ENCODE peak calls at places on chromosomes 6 and 20, in four cellular contexts. One of them, this sample, is unnamed.

GRCh38 chr6:31719001-31719400 is 2.5 kb downstream of the LY6G6C start:
- DNase-seq in H1: no peak
- DNase-seq in HepG2: no peak
- DNase-seq in K562: no peak
- DNase-seq in this sample: no peak

GRCh38 chr6:27544612-27545260 is 71.8 kb upstream of the ZNF184 start:
- DNase-seq in K562: no peak
- DNase-seq in H1: no peak
- DNase-seq in HepG2: no peak
- DNase-seq in this sample: no peak

GRCh38 chr6:80605165-80605989 is 498.9 kb downstream of the BCKDHB start:
- DNase-seq in H1: no peak
- DNase-seq in K562: no peak
- DNase-seq in HepG2: peak
- DNase-seq in this sample: no peak

GRCh38 chr6:34005845-34006644 is 139.8 kb downstream of the GRM4 start:
- DNase-seq in K562: no peak
- DNase-seq in HepG2: no peak
- DNase-seq in H1: no peak
- DNase-seq in this sample: no peak

GRCh38 chr20:44097521-44098255 is 89.3 kb downstream of the JPH2 start:
- DNase-seq in H1: no peak
- DNase-seq in HepG2: peak
- DNase-seq in K562: no peak
- DNase-seq in this sample: no peak

GRCh38 chr6:97841763-97842162 is 558.7 kb upstream of the MMS22L start:
- DNase-seq in HepG2: no peak
- DNase-seq in H1: no peak
- DNase-seq in K562: no peak
- DNase-seq in this sample: no peak

GRCh38 chr6:32972353-32973143 is 4.2 kb downstream of the BRD2 start:
- DNase-seq in HepG2: no peak
- DNase-seq in H1: no peak
- DNase-seq in K562: peak
- DNase-seq in this sample: peak

GRCh38 chr6:17870302-17871168 is 116.9 kb downstream of the KIF13A start:
- DNase-seq in HepG2: no peak
- DNase-seq in H1: no peak
- DNase-seq in K562: peak
- DNase-seq in this sample: no peak

GRCh38 chr6:80673367-80673766 is 566.9 kb downstream of the BCKDHB start:
- DNase-seq in K562: no peak
- DNase-seq in HepG2: no peak
- DNase-seq in H1: no peak
- DNase-seq in this sample: no peak

GRCh38 chr6:163630991-163631390 is 216.5 kb downstream of the QKI start:
- DNase-seq in K562: no peak
- DNase-seq in HepG2: no peak
- DNase-seq in H1: no peak
- DNase-seq in this sample: no peak

GRCh38 chr6:170553686-170554085 is 483 bp upstream of the TBP start:
- DNase-seq in H1: no peak
- DNase-seq in K562: no peak
- DNase-seq in HepG2: no peak
- DNase-seq in this sample: no peak

GRCh38 chr20:25076731-25077609 is 5.0 kb downstream of the VSX1 start:
- DNase-seq in H1: no peak
- DNase-seq in HepG2: peak
- DNase-seq in K562: no peak
- DNase-seq in this sample: peak

GRCh38 chr6:88761237-88762031 is 202.0 kb downstream of the RNGTT start:
- DNase-seq in H1: no peak
- DNase-seq in HepG2: no peak
- DNase-seq in K562: peak
- DNase-seq in this sample: peak

GRCh38 chr6:34223381-34223963 is 13.2 kb upstream of the HMGA1 start:
- DNase-seq in K562: peak
- DNase-seq in H1: peak
- DNase-seq in HepG2: no peak
- DNase-seq in this sample: no peak

GRCh38 chr6:21731411-21732031 is 138.0 kb downstream of the SOX4 start:
- DNase-seq in H1: peak
- DNase-seq in HepG2: peak
- DNase-seq in K562: no peak
- DNase-seq in this sample: peak

GRCh38 chr6:149474108-149474935 is 10.5 kb downstream of the ZC3H12D start:
- DNase-seq in H1: no peak
- DNase-seq in HepG2: no peak
- DNase-seq in K562: no peak
- DNase-seq in this sample: no peak

GRCh38 chr6:27237089-27237723 is 10.3 kb upstream of the PRSS16 start:
- DNase-seq in HepG2: peak
- DNase-seq in H1: peak
- DNase-seq in K562: peak
- DNase-seq in this sample: peak

GRCh38 chr20:5933802-5934436 is 16.4 kb downstream of the TRMT6 start:
- DNase-seq in HepG2: peak
- DNase-seq in K562: no peak
- DNase-seq in H1: no peak
- DNase-seq in this sample: peak

GRCh38 chr6:12343440-12344162 is 53.4 kb downstream of the EDN1 start:
- DNase-seq in H1: no peak
- DNase-seq in K562: no peak
- DNase-seq in HepG2: peak
- DNase-seq in this sample: peak
- TF ChIP-seq PHF8 in H1: no peak
- TF ChIP-seq PHF8 in K562: no peak
- TF ChIP-seq PHF8 in HepG2: no peak
- TF ChIP-seq PHF8 in this sample: no peak

GRCh38 chr20:4167261-4168004 is 152.1 kb upstream of the RNF24 start:
- DNase-seq in K562: no peak
- DNase-seq in H1: peak
- DNase-seq in HepG2: peak
- DNase-seq in this sample: no peak
- TF ChIP-seq KDM1A in K562: no peak
- TF ChIP-seq KDM1A in H1: no peak
- TF ChIP-seq KDM1A in HepG2: peak
- TF ChIP-seq KDM1A in this sample: no peak

DNA sequence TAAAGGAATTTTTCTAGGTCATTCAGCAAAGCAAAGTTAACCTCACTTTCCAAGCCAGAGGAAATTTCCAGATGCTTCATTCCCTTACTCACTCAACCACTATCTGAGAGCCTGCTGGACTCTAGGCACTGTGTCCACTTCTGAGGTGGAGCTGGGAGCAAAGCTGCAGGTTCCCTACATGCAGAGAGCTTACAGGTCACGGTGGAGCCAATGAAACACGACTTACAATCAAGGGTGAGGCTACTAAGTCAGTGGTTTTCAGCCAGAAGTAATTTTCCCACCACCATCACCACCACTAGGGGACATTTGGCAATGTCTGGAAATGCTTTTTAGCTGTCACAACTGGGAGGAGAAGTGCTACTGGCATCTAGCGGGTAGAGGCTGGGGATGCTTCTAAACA is 34.5 kb upstream of the TSHZ2 start:
- DNase-seq in H1: no peak
- DNase-seq in HepG2: peak
- DNase-seq in K562: no peak
- DNase-seq in this sample: no peak
- TF ChIP-seq PHF8 in H1: no peak
- TF ChIP-seq PHF8 in HepG2: peak
- TF ChIP-seq PHF8 in K562: no peak
- TF ChIP-seq PHF8 in this sample: no peak

GRCh38 chr6:118896339-118897136 is 2.6 kb downstream of the ASF1A start:
- DNase-seq in K562: peak
- DNase-seq in H1: no peak
- DNase-seq in HepG2: peak
- DNase-seq in this sample: peak
- TF ChIP-seq KDM1A in K562: no peak
- TF ChIP-seq KDM1A in H1: no peak
- TF ChIP-seq KDM1A in HepG2: no peak
- TF ChIP-seq KDM1A in this sample: no peak

DNA sequence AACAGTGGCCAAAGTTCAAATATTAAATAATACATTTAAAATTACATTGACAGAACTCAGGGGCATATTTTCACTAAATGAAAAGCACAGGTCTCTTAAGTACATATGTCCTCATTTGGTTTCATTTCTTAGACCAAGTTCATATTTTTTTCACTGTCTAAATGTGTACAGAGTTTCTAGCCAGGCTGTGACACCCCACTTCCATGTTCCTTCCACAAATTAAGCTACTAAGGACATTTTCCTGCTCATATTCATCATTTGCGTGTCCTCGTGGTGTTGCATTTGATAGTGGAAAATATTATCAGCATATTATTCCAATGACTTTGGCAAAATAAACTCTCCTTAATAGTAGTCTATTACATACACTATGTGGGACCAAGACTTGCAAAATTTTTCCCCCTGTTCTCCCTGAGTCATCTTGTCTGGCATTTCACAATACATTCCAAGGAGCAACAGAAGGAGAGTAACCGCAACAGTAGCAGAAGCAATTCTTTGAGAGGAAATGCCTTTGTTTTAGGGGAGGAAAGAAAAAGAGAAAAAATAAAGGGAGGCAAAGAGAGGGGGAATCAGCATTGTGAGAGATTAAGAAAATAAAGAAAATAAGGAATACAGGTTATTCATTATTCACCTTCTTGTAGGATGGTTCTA is 599.2 kb downstream of the COL12A1 start:
- DNase-seq in H1: no peak
- DNase-seq in K562: no peak
- DNase-seq in HepG2: no peak
- DNase-seq in this sample: peak
- TF ChIP-seq PHF8 in H1: no peak
- TF ChIP-seq PHF8 in K562: no peak
- TF ChIP-seq PHF8 in HepG2: no peak
- TF ChIP-seq PHF8 in this sample: no peak

DNA sequence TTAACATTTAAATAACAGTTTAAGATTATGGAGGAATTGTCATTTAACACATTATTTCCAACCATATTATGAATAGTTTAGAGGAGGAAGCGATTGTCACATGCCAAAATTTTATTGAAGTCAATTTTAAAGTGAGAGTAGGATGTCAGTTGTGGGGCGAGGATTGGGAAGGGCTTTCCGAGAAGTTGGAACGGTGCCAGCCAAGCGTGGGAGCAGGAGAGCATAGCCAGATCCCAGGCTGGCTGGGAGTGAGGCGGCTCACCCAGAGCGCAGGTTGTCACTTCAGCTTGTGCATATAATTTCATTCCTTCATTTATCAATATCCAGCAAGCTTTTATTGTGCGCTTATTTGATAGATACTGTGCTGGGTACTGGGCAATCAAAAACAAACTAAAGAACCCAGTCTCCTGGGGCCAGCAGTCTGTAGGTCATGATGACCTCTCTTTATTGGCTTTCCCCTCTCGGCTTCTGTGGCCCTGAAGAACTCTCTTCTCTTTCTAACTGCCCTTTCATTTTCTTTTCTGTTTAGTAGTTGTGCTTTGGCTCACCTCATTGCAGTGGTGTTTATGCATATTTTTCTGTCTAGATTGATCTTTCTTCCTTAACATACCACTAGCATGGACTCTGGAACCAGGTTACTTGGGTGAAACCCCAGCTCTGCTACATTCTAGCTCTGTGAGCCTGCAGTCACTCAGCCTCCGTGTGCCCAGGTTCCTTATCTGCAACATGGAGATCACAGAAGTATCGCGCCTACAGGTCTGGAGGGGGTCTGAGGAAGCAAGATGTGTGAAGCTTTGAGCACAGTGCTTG is 6.4 kb downstream of the CEP43 start:
- DNase-seq in HepG2: no peak
- DNase-seq in K562: peak
- DNase-seq in H1: no peak
- DNase-seq in this sample: no peak
- TF ChIP-seq KDM1A in HepG2: no peak
- TF ChIP-seq KDM1A in K562: no peak
- TF ChIP-seq KDM1A in H1: no peak
- TF ChIP-seq KDM1A in this sample: no peak

DNA sequence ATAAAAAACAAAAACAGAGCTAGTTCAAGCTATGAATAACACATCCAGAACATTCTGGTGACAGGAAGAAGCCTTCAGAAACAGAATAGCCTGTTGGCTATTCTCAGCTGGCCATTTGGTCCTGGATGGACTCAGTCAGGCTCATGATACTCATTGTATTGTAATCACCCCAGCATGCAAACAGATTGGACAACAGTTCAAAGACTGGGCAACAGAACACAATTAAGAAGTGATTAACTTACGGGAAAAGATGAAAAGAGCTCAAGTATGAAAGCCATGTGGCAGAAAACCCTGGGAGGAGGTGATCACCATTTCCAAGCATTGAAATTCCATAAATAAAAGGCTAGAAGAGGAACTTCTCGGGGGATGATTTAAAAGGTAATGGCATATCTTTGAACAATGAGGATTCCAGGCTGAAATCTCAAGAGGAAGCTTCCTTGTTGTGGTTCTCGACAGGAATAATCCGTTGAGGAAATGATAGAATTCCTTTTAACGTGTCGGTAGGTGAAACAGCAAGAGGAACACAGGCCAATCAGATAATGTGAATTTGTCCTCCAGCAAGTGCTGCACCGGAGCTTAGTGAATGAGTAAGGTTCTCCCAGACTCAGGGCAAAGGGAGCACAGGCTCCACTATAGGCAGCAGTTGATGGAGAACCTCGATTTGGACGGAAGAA is 172.4 kb downstream of the BCAS1 start:
- DNase-seq in HepG2: no peak
- DNase-seq in H1: no peak
- DNase-seq in K562: no peak
- DNase-seq in this sample: no peak
- TF ChIP-seq PHF8 in HepG2: no peak
- TF ChIP-seq PHF8 in H1: no peak
- TF ChIP-seq PHF8 in K562: no peak
- TF ChIP-seq PHF8 in this sample: no peak

DNA sequence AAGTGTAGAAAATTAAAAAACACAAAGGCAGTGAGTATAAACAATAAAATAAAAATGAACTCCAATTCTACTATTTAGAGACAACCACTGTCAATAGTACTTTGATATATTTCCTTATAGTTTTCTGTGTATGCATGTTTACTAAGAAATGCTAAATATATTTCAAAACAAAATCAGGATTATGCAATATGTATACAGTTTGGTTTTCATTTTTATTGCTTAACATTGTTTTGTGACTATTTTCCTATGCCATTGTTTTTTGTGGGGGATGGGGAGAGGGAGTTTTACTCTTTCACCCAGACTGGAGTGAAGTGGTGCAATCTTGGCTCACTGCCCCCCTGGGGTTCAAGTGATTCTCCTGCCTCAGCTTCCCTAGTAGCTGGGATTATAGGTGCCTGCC is 19.6 kb downstream of the OR2A4 start:
- DNase-seq in K562: no peak
- DNase-seq in H1: no peak
- DNase-seq in HepG2: no peak
- DNase-seq in this sample: no peak
- TF ChIP-seq KDM1A in K562: no peak
- TF ChIP-seq KDM1A in H1: no peak
- TF ChIP-seq KDM1A in HepG2: no peak
- TF ChIP-seq KDM1A in this sample: no peak